ENCODE peak calls at places on chromosomes 7 and 10, in six cellular contexts. One of them, this sample, is unnamed.

GRCh38 chr7:158450476-158451124 is 137.0 kb downstream of the PTPRN2 start:
- DNase-seq in kidney epithelial cell: no peak
- DNase-seq in CD4-positive, alpha-beta T cell: no peak
- DNase-seq in H9: no peak
- DNase-seq in cardiac fibroblast: no peak
- DNase-seq in body of pancreas: no peak
- DNase-seq in this sample: no peak

GRCh38 chr7:92178928-92179373 is at the start of gene LRRD1:
- DNase-seq in kidney epithelial cell: peak
- DNase-seq in body of pancreas: peak
- DNase-seq in CD4-positive, alpha-beta T cell: peak
- DNase-seq in H9: peak
- DNase-seq in cardiac fibroblast: peak
- DNase-seq in this sample: peak

GRCh38 chr10:132703305-132704007 is 82.5 kb downstream of the NKX6-2 start:
- DNase-seq in kidney epithelial cell: no peak
- DNase-seq in H9: peak
- DNase-seq in body of pancreas: no peak
- DNase-seq in CD4-positive, alpha-beta T cell: no peak
- DNase-seq in cardiac fibroblast: no peak
- DNase-seq in this sample: no peak

GRCh38 chr7:142438235-142438922 is 180.5 kb upstream of the PRSS58 start:
- DNase-seq in H9: peak
- DNase-seq in kidney epithelial cell: no peak
- DNase-seq in CD4-positive, alpha-beta T cell: no peak
- DNase-seq in body of pancreas: peak
- DNase-seq in cardiac fibroblast: peak
- DNase-seq in this sample: no peak

GRCh38 chr10:44383749-44384600 is 922 bp downstream of the CXCL12 start:
- DNase-seq in H9: peak
- DNase-seq in body of pancreas: peak
- DNase-seq in cardiac fibroblast: peak
- DNase-seq in kidney epithelial cell: no peak
- DNase-seq in CD4-positive, alpha-beta T cell: no peak
- DNase-seq in this sample: no peak

GRCh38 chr10:129868470-129869035 is 95.5 kb downstream of the EBF3 start:
- DNase-seq in body of pancreas: no peak
- DNase-seq in CD4-positive, alpha-beta T cell: no peak
- DNase-seq in cardiac fibroblast: no peak
- DNase-seq in kidney epithelial cell: no peak
- DNase-seq in H9: peak
- DNase-seq in this sample: no peak

GRCh38 chr7:42993038-42993437 is 60.9 kb downstream of the MRPL32 start:
- DNase-seq in cardiac fibroblast: peak
- DNase-seq in H9: peak
- DNase-seq in kidney epithelial cell: no peak
- DNase-seq in body of pancreas: no peak
- DNase-seq in CD4-positive, alpha-beta T cell: no peak
- DNase-seq in this sample: no peak

GRCh38 chr10:102963237-102963886 is 45.3 kb downstream of the CNNM2 start:
- DNase-seq in cardiac fibroblast: no peak
- DNase-seq in body of pancreas: no peak
- DNase-seq in kidney epithelial cell: no peak
- DNase-seq in H9: no peak
- DNase-seq in CD4-positive, alpha-beta T cell: no peak
- DNase-seq in this sample: no peak

DNA sequence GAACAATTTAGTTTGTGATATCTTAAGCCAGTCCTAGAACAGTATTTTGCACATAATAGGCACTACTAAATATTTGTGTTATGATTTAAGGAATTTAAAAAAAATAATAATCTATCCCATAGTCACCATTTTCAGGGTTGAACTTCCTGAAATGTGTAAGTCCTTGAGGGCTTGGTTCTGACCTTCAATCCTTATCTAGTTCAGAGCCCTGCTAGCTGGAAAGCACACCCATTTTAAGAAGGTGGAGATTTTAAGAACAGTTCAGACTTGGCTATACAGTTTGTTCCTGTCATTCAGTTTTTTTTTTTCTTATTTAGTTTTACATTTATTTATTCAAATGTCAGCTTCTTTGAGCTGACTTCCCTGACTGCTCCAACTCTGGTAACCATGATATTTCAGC is 183.4 kb upstream of the MAGI2 start:
- DNase-seq in cardiac fibroblast: no peak
- DNase-seq in H9: no peak
- DNase-seq in body of pancreas: no peak
- DNase-seq in CD4-positive, alpha-beta T cell: no peak
- DNase-seq in kidney epithelial cell: no peak
- DNase-seq in this sample: no peak
- TF ChIP-seq CTCF in cardiac fibroblast: no peak
- TF ChIP-seq CTCF in H9: no peak
- TF ChIP-seq CTCF in body of pancreas: no peak
- TF ChIP-seq CTCF in CD4-positive, alpha-beta T cell: no peak
- TF ChIP-seq CTCF in kidney epithelial cell: no peak
- TF ChIP-seq CTCF in this sample: no peak

DNA sequence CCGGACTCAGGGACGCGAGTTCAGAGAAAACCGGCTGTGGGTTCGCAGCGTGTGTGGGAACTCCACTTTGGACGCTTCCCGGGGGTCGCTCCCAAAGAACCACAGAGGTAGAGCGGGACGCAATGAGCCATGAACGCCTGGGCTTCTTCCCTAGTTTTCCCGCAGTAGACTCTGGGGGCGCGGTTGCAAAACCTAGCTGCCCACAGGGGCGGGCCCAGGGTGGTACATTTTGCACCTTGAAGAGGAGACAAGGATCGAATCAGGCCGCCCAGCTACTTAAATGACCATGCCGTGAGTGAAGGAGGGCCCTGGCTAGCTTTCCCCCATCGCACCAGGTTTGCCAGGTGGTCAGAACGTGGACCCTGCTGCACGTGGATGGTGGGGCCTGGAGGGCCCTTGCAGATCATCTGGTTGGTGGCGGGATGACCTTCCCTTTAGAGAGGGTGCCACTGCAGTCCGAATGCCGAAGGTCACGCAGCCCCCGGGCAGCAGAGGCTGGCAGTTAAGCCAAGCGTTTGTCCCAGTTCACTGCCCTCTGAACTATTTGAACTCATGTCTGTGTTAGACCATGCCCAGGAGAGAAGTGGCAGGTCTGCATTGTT is 568 bp upstream of the SHTN1 start:
- DNase-seq in kidney epithelial cell: no peak
- DNase-seq in H9: peak
- DNase-seq in body of pancreas: no peak
- DNase-seq in cardiac fibroblast: no peak
- DNase-seq in CD4-positive, alpha-beta T cell: no peak
- DNase-seq in this sample: no peak
- TF ChIP-seq CTCF in kidney epithelial cell: peak
- TF ChIP-seq CTCF in H9: peak
- TF ChIP-seq CTCF in body of pancreas: no peak
- TF ChIP-seq CTCF in cardiac fibroblast: no peak
- TF ChIP-seq CTCF in CD4-positive, alpha-beta T cell: no peak
- TF ChIP-seq CTCF in this sample: no peak

GRCh38 chr10:123147635-123148413 is at the start of gene HMX2:
- DNase-seq in body of pancreas: no peak
- DNase-seq in kidney epithelial cell: no peak
- DNase-seq in cardiac fibroblast: no peak
- DNase-seq in CD4-positive, alpha-beta T cell: peak
- DNase-seq in H9: peak
- DNase-seq in this sample: no peak
- TF ChIP-seq CTCF in body of pancreas: no peak
- TF ChIP-seq CTCF in kidney epithelial cell: no peak
- TF ChIP-seq CTCF in cardiac fibroblast: no peak
- TF ChIP-seq CTCF in CD4-positive, alpha-beta T cell: no peak
- TF ChIP-seq CTCF in H9: peak
- TF ChIP-seq CTCF in this sample: no peak

GRCh38 chr7:116525913-116526857 is 1.3 kb downstream of the CAV1 start:
- DNase-seq in H9: peak
- DNase-seq in body of pancreas: peak
- DNase-seq in kidney epithelial cell: no peak
- DNase-seq in cardiac fibroblast: peak
- DNase-seq in CD4-positive, alpha-beta T cell: peak
- DNase-seq in this sample: no peak
- TF ChIP-seq CTCF in H9: peak
- TF ChIP-seq CTCF in body of pancreas: peak
- TF ChIP-seq CTCF in kidney epithelial cell: peak
- TF ChIP-seq CTCF in cardiac fibroblast: peak
- TF ChIP-seq CTCF in CD4-positive, alpha-beta T cell: peak
- TF ChIP-seq CTCF in this sample: peak

DNA sequence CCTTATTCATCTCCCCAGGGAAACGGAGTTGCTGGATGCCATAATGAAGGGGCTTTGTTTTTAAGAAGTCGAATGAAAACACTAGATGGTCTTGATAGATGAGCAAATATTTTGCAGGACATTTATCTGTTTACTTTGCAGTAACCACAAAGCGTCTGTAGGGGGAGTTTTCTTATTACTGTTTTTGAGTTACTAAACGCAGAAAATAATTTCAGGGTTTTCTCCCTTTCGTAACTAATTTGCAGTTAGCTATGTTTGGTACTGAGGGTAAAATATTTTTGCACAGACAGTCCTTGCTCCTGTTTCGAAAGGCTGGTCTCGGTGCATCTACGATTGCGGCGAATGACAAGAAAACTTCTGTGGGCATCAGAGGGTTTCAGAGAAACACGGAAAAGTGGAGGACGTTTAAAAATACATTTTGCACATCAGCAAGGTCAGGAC is 505.6 kb upstream of the MKI67 start:
- DNase-seq in CD4-positive, alpha-beta T cell: no peak
- DNase-seq in kidney epithelial cell: no peak
- DNase-seq in H9: no peak
- DNase-seq in cardiac fibroblast: peak
- DNase-seq in body of pancreas: no peak
- DNase-seq in this sample: no peak
- TF ChIP-seq CTCF in CD4-positive, alpha-beta T cell: no peak
- TF ChIP-seq CTCF in kidney epithelial cell: peak
- TF ChIP-seq CTCF in H9: peak
- TF ChIP-seq CTCF in cardiac fibroblast: peak
- TF ChIP-seq CTCF in body of pancreas: peak
- TF ChIP-seq CTCF in this sample: peak

DNA sequence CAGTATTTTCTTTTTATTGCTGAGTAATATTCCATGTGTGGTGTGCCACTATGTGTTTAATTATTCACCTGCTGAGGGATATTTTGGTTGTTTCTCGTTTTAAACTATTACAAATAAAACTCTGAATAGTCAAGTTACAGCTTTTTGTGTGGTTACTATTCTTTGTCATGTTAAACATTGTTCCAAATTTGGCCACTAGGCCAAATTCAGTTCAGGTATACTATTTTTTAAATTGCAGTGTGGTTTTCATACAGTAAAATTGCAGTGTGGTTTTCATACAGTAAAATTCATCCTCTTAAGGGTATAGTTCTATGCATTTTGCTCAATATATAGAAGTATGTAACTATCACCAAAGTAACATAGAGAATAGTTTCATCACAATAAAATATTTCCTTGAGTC is 97.4 kb upstream of the FAM3C start:
- DNase-seq in kidney epithelial cell: no peak
- DNase-seq in cardiac fibroblast: no peak
- DNase-seq in body of pancreas: no peak
- DNase-seq in H9: no peak
- DNase-seq in CD4-positive, alpha-beta T cell: no peak
- DNase-seq in this sample: no peak
- TF ChIP-seq CTCF in kidney epithelial cell: no peak
- TF ChIP-seq CTCF in cardiac fibroblast: no peak
- TF ChIP-seq CTCF in body of pancreas: no peak
- TF ChIP-seq CTCF in H9: no peak
- TF ChIP-seq CTCF in CD4-positive, alpha-beta T cell: no peak
- TF ChIP-seq CTCF in this sample: no peak

DNA sequence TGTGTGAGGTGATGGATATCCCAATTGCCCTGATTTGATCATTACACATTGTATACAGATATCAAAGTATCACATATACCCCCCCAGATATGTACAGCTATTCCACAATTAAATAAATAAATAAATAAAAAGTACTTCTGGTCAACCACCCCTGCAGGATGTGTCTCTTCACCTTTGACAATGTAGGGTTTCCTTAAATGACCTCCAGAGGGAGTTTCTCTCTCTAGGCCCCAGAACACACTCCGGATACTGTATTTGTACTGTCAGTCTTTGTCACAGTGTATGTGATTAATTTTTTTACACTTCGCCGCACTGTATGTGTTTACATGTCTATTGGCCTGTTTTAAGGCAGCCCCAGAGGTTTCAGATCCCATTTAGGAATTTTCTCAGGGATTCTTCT is 123.6 kb downstream of the ADCYAP1R1 start:
- DNase-seq in H9: no peak
- DNase-seq in body of pancreas: no peak
- DNase-seq in cardiac fibroblast: no peak
- DNase-seq in kidney epithelial cell: no peak
- DNase-seq in CD4-positive, alpha-beta T cell: no peak
- DNase-seq in this sample: no peak
- TF ChIP-seq CTCF in H9: peak
- TF ChIP-seq CTCF in body of pancreas: no peak
- TF ChIP-seq CTCF in cardiac fibroblast: no peak
- TF ChIP-seq CTCF in kidney epithelial cell: peak
- TF ChIP-seq CTCF in CD4-positive, alpha-beta T cell: no peak
- TF ChIP-seq CTCF in this sample: no peak

DNA sequence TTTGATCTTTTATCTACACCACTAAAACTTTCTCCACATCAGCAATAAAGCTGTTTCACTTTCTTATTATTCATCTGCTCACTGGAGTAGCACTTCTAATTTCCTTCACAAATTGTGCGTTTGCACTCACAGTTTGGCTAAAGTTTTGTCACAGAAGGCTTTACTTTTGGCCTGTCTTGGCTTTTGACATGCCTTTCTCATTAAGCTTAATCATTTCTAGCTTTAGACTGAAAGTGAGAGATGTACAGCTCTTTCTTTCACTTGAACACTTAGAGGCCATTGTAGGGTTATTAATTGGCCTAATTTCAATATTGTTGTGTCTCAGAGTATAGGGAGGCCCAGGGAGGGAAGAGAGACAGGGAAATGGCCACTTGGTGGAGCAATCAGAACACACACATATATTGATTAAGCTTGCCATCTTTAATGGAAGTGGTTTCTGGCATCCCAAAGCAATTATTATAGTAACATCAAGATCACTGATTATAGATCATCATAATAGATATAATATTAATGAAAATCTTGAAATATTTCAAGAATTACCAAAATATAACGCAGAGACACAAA is 512.5 kb downstream of the ETV1 start:
- DNase-seq in H9: no peak
- DNase-seq in body of pancreas: no peak
- DNase-seq in cardiac fibroblast: peak
- DNase-seq in CD4-positive, alpha-beta T cell: no peak
- DNase-seq in kidney epithelial cell: no peak
- DNase-seq in this sample: no peak
- TF ChIP-seq CTCF in H9: peak
- TF ChIP-seq CTCF in body of pancreas: peak
- TF ChIP-seq CTCF in cardiac fibroblast: peak
- TF ChIP-seq CTCF in CD4-positive, alpha-beta T cell: no peak
- TF ChIP-seq CTCF in kidney epithelial cell: peak
- TF ChIP-seq CTCF in this sample: no peak

GRCh38 chr7:123022576-123022975 is 27.1 kb upstream of the TAS2R16 start:
- DNase-seq in H9: no peak
- DNase-seq in cardiac fibroblast: peak
- DNase-seq in kidney epithelial cell: no peak
- DNase-seq in CD4-positive, alpha-beta T cell: no peak
- DNase-seq in body of pancreas: no peak
- DNase-seq in this sample: no peak
- TF ChIP-seq CTCF in H9: no peak
- TF ChIP-seq CTCF in cardiac fibroblast: no peak
- TF ChIP-seq CTCF in kidney epithelial cell: no peak
- TF ChIP-seq CTCF in CD4-positive, alpha-beta T cell: no peak
- TF ChIP-seq CTCF in body of pancreas: no peak
- TF ChIP-seq CTCF in this sample: no peak

This sample was measured in D721Med.